ENCODE peak calls at places on chromosomes 7 and 10, in six cellular contexts. One of them, this sample, is unnamed.

GRCh38 chr10:59852671-59853070 is 53.7 kb downstream of the CCDC6 start:
- DNase-seq in lower leg skin: no peak
- DNase-seq in astrocyte of the spinal cord: no peak
- DNase-seq in K562: no peak
- DNase-seq in esophagus squamous epithelium: no peak
- DNase-seq in WERI-Rb-1: no peak
- DNase-seq in this sample: no peak

GRCh38 chr10:111953949-111954348 is 229.6 kb downstream of the GPAM start:
- DNase-seq in WERI-Rb-1: no peak
- DNase-seq in esophagus squamous epithelium: no peak
- DNase-seq in K562: no peak
- DNase-seq in astrocyte of the spinal cord: no peak
- DNase-seq in lower leg skin: no peak
- DNase-seq in this sample: no peak

GRCh38 chr10:61475449-61475873 is 22.3 kb upstream of the TMEM26 start:
- DNase-seq in K562: no peak
- DNase-seq in lower leg skin: no peak
- DNase-seq in esophagus squamous epithelium: no peak
- DNase-seq in astrocyte of the spinal cord: peak; percentile 49
- DNase-seq in WERI-Rb-1: no peak
- DNase-seq in this sample: no peak

GRCh38 chr10:78706256-78706655 is 362.5 kb upstream of the ZMIZ1 start:
- DNase-seq in astrocyte of the spinal cord: peak; percentile 30
- DNase-seq in esophagus squamous epithelium: no peak
- DNase-seq in WERI-Rb-1: no peak
- DNase-seq in K562: no peak
- DNase-seq in lower leg skin: peak; percentile 61
- DNase-seq in this sample: no peak

GRCh38 chr10:103427866-103428265 is 24.3 kb downstream of the CALHM2 start:
- DNase-seq in astrocyte of the spinal cord: no peak
- DNase-seq in esophagus squamous epithelium: no peak
- DNase-seq in WERI-Rb-1: peak; percentile 25
- DNase-seq in K562: no peak
- DNase-seq in lower leg skin: no peak
- DNase-seq in this sample: no peak

GRCh38 chr10:73964743-73965142 is 33.2 kb upstream of the VCL start:
- DNase-seq in K562: no peak
- DNase-seq in esophagus squamous epithelium: no peak
- DNase-seq in WERI-Rb-1: no peak
- DNase-seq in astrocyte of the spinal cord: no peak
- DNase-seq in lower leg skin: no peak
- DNase-seq in this sample: no peak

GRCh38 chr7:125661-126060 is 66.7 kb upstream of the FAM20C start:
- DNase-seq in astrocyte of the spinal cord: no peak
- DNase-seq in WERI-Rb-1: no peak
- DNase-seq in lower leg skin: peak; percentile 5
- DNase-seq in K562: no peak
- DNase-seq in esophagus squamous epithelium: no peak
- DNase-seq in this sample: no peak

GRCh38 chr10:114115661-114116060 is 58.3 kb downstream of the CCDC186 start:
- DNase-seq in K562: no peak
- DNase-seq in astrocyte of the spinal cord: no peak
- DNase-seq in lower leg skin: no peak
- DNase-seq in esophagus squamous epithelium: no peak
- DNase-seq in WERI-Rb-1: no peak
- DNase-seq in this sample: no peak

GRCh38 chr10:17607603-17608332 is 9.4 kb downstream of the HACD1 start:
- DNase-seq in WERI-Rb-1: no peak
- DNase-seq in lower leg skin: no peak
- DNase-seq in K562: peak; percentile 49
- DNase-seq in astrocyte of the spinal cord: peak; percentile 63
- DNase-seq in esophagus squamous epithelium: no peak
- DNase-seq in this sample: no peak

GRCh38 chr10:69513617-69514016 is 59.6 kb downstream of the NEUROG3 start:
- DNase-seq in WERI-Rb-1: no peak
- DNase-seq in esophagus squamous epithelium: no peak
- DNase-seq in astrocyte of the spinal cord: no peak
- DNase-seq in K562: no peak
- DNase-seq in lower leg skin: no peak
- DNase-seq in this sample: no peak

GRCh38 chr7:46738165-46738564 is 817.1 kb upstream of the IGFBP3 start:
- DNase-seq in lower leg skin: no peak
- DNase-seq in astrocyte of the spinal cord: no peak
- DNase-seq in K562: no peak
- DNase-seq in WERI-Rb-1: no peak
- DNase-seq in esophagus squamous epithelium: no peak
- DNase-seq in this sample: no peak

GRCh38 chr10:130282492-130283233 is 146.5 kb downstream of the GLRX3 start:
- DNase-seq in astrocyte of the spinal cord: no peak
- DNase-seq in lower leg skin: no peak
- DNase-seq in K562: no peak
- DNase-seq in WERI-Rb-1: no peak
- DNase-seq in esophagus squamous epithelium: no peak
- DNase-seq in this sample: no peak

DNA sequence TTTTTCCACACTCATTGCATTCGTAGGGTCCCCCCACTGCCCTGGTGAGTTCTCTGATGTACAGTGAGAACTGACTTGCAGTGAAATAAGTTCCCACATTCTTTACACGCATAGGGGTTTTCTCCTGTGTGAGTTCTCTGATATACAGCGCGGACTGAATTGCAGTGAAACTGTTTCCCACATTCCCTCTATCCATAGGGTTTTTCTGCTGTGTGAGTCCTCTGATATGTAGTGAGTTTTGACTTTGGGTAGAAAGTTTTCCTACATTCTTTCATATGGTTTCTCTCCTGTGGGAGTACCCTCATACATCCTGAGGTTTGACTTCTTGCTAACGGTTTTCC is 147.0 kb downstream of the GLRX3 start:
- DNase-seq in esophagus squamous epithelium: no peak
- DNase-seq in K562: no peak
- DNase-seq in astrocyte of the spinal cord: no peak
- DNase-seq in lower leg skin: no peak
- DNase-seq in WERI-Rb-1: no peak
- DNase-seq in this sample: no peak
- H3K4me3 ChIP-seq in esophagus squamous epithelium: no peak overlapping the region
- H3K4me3 ChIP-seq in K562: no peak overlapping the region
- H3K4me3 ChIP-seq in astrocyte of the spinal cord: no peak overlapping the region
- H3K4me3 ChIP-seq in lower leg skin: no peak overlapping the region
- H3K4me3 ChIP-seq in WERI-Rb-1: no peak overlapping the region
- H3K4me3 ChIP-seq in this sample: no peak overlapping the region

GRCh38 chr10:9274206-9274755 is 1219.8 kb downstream of the GATA3 start:
- DNase-seq in lower leg skin: no peak
- DNase-seq in esophagus squamous epithelium: no peak
- DNase-seq in WERI-Rb-1: no peak
- DNase-seq in K562: no peak
- DNase-seq in astrocyte of the spinal cord: no peak
- DNase-seq in this sample: no peak
- H3K4me3 ChIP-seq in lower leg skin: no peak overlapping the region
- H3K4me3 ChIP-seq in esophagus squamous epithelium: no peak overlapping the region
- H3K4me3 ChIP-seq in WERI-Rb-1: no peak overlapping the region
- H3K4me3 ChIP-seq in K562: no peak overlapping the region
- H3K4me3 ChIP-seq in astrocyte of the spinal cord: no peak overlapping the region
- H3K4me3 ChIP-seq in this sample: no peak overlapping the region

GRCh38 chr7:18257711-18258110 is 230.1 kb upstream of the PRPS1L1 start:
- DNase-seq in esophagus squamous epithelium: no peak
- DNase-seq in K562: no peak
- DNase-seq in WERI-Rb-1: no peak
- DNase-seq in lower leg skin: no peak
- DNase-seq in astrocyte of the spinal cord: no peak
- DNase-seq in this sample: no peak
- H3K4me3 ChIP-seq in esophagus squamous epithelium: no peak overlapping the region
- H3K4me3 ChIP-seq in K562: no peak overlapping the region
- H3K4me3 ChIP-seq in WERI-Rb-1: no peak overlapping the region
- H3K4me3 ChIP-seq in lower leg skin: no peak overlapping the region
- H3K4me3 ChIP-seq in astrocyte of the spinal cord: no peak overlapping the region
- H3K4me3 ChIP-seq in this sample: no peak overlapping the region

DNA sequence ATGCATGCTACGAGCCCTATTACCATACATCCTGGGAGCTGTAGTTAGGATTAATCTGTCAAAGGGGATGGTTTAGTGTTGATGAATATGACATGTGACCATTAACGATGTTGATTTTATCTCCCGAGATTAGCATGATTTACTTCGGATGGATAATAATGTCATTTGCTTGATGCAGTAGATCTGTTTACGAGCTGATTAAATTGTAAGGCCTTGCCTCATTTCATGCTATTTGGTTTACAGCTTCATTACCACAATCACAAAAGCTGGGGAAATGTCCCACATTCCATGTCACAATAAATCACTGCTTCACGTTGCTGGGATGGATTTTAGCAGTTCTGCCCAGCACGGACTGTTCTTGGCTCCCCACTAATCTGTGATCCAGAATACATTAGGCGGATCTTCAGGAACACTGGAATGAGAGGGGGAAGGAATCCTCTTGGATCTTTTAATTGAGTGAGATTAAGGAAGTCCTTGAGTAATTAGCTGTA is 22.3 kb downstream of the ZNF503 start:
- DNase-seq in astrocyte of the spinal cord: no peak
- DNase-seq in K562: no peak
- DNase-seq in WERI-Rb-1: no peak
- DNase-seq in lower leg skin: no peak
- DNase-seq in esophagus squamous epithelium: no peak
- DNase-seq in this sample: no peak
- H3K4me3 ChIP-seq in astrocyte of the spinal cord: no peak overlapping the region
- H3K4me3 ChIP-seq in K562: no peak overlapping the region
- H3K4me3 ChIP-seq in WERI-Rb-1: no peak overlapping the region
- H3K4me3 ChIP-seq in lower leg skin: no peak overlapping the region
- H3K4me3 ChIP-seq in esophagus squamous epithelium: no peak overlapping the region
- H3K4me3 ChIP-seq in this sample: no peak overlapping the region

GRCh38 chr7:154856737-154857136 is 146.2 kb downstream of the PAXIP1 start:
- DNase-seq in esophagus squamous epithelium: no peak
- DNase-seq in lower leg skin: no peak
- DNase-seq in astrocyte of the spinal cord: no peak
- DNase-seq in K562: no peak
- DNase-seq in WERI-Rb-1: no peak
- DNase-seq in this sample: no peak
- H3K4me3 ChIP-seq in esophagus squamous epithelium: no peak overlapping the region
- H3K4me3 ChIP-seq in lower leg skin: no peak overlapping the region
- H3K4me3 ChIP-seq in astrocyte of the spinal cord: no peak overlapping the region
- H3K4me3 ChIP-seq in K562: no peak overlapping the region
- H3K4me3 ChIP-seq in WERI-Rb-1: no peak overlapping the region
- H3K4me3 ChIP-seq in this sample: no peak overlapping the region

GRCh38 chr10:3806603-3807002 is 21.6 kb upstream of the KLF6 start:
- DNase-seq in astrocyte of the spinal cord: peak; percentile 77
- DNase-seq in WERI-Rb-1: no peak
- DNase-seq in K562: no peak
- DNase-seq in esophagus squamous epithelium: no peak
- DNase-seq in lower leg skin: no peak
- DNase-seq in this sample: no peak

GRCh38 chr10:3805791-3806381 is 20.9 kb upstream of the KLF6 start:
- DNase-seq in astrocyte of the spinal cord: peak; percentile 92
- DNase-seq in WERI-Rb-1: no peak
- DNase-seq in esophagus squamous epithelium: no peak
- DNase-seq in lower leg skin: no peak
- DNase-seq in K562: peak; percentile 67
- DNase-seq in this sample: no peak

GRCh38 chr10:3803884-3804741 is 19.1 kb upstream of the KLF6 start:
- DNase-seq in astrocyte of the spinal cord: no peak
- DNase-seq in lower leg skin: no peak
- DNase-seq in K562: peak; percentile 33
- DNase-seq in esophagus squamous epithelium: no peak
- DNase-seq in WERI-Rb-1: no peak
- DNase-seq in this sample: no peak

GRCh38 chr10:3803295-3803883 is 18.4 kb upstream of the KLF6 start:
- DNase-seq in astrocyte of the spinal cord: no peak
- DNase-seq in esophagus squamous epithelium: no peak
- DNase-seq in K562: peak; percentile 66
- DNase-seq in lower leg skin: no peak
- DNase-seq in WERI-Rb-1: peak; percentile 41
- DNase-seq in this sample: no peak

GRCh38 chr10:3805227-3805790 is 20.3 kb upstream of the KLF6 start:
- DNase-seq in lower leg skin: no peak
- DNase-seq in esophagus squamous epithelium: no peak
- DNase-seq in WERI-Rb-1: no peak
- DNase-seq in astrocyte of the spinal cord: peak; percentile 87
- DNase-seq in K562: no peak
- DNase-seq in this sample: no peak
- H3K4me3 ChIP-seq in lower leg skin: no peak overlapping the region
- H3K4me3 ChIP-seq in esophagus squamous epithelium: no peak overlapping the region
- H3K4me3 ChIP-seq in WERI-Rb-1: no peak overlapping the region
- H3K4me3 ChIP-seq in astrocyte of the spinal cord: no peak overlapping the region
- H3K4me3 ChIP-seq in K562: no peak overlapping the region
- H3K4me3 ChIP-seq in this sample: no peak overlapping the region

This sample was measured in suprapubic skin.